ENCODE peak calls at places on chromosomes 16 and 17, in eight cellular contexts. S, A, L, U, Y, T, Q and P are unnamed samples. For H3K36me3, the result is how much of the 10 kb centered on the place peaks cover.

GRCh38 chr16:56601325-56601724 is 7.1 kb upstream of the MT2A start:
- DNase-seq in S (no peak), A (no peak), L (no peak), U (no peak), Y (no peak), T (no peak), Q (no peak), P (no peak)

GRCh38 chr17:80244871-80245509 is 15.7 kb upstream of the RNF213 start:
- DNase-seq in S (no peak), A (no peak), L (peak), U (peak), Y (no peak), T (no peak), Q (no peak), P (no peak)

GRCh38 chr16:23836404-23837291 is 865 bp downstream of the PRKCB start:
- DNase-seq in S (no peak), A (no peak), L (peak), U (peak), Y (peak), T (no peak), Q (no peak), P (peak)

GRCh38 chr17:48970224-48970623 is 1.8 kb upstream of the GIP start:
- DNase-seq in S (no peak), A (no peak), L (no peak), U (peak), Y (peak), T (no peak), Q (no peak), P (no peak)

GRCh38 chr16:11347831-11348230 is 2.6 kb downstream of the RMI2 start:
- DNase-seq in S (no peak), A (no peak), L (no peak), U (no peak), Y (no peak), T (no peak), Q (no peak), P (no peak)

GRCh38 chr16:58280846-58281301 is 14.0 kb downstream of the PRSS54 start:
- DNase-seq in S (no peak), A (no peak), L (no peak), U (no peak), Y (no peak), T (no peak), Q (no peak), P (no peak)

GRCh38 chr17:36682804-36683203 is 81.4 kb downstream of the MRM1 start:
- DNase-seq in S (no peak), A (no peak), L (no peak), U (no peak), Y (peak), T (no peak), Q (no peak), P (no peak)

GRCh38 chr17:79670537-79671386 is 59.9 kb upstream of the RBFOX3 start:
- DNase-seq in S (no peak), A (no peak), L (no peak), U (peak), Y (no peak), T (no peak), Q (no peak), P (no peak)

GRCh38 chr17:61750656-61751055 is 112.7 kb downstream of the BRIP1 start:
- DNase-seq in S (no peak), A (no peak), L (no peak), U (no peak), Y (no peak), T (no peak), Q (no peak), P (no peak)

GRCh38 chr16:58814348-58814801 is 80.3 kb upstream of the GOT2 start:
- DNase-seq in S (no peak), A (no peak), L (no peak), U (peak), Y (peak), T (peak), Q (peak), P (peak)

GRCh38 chr17:40467281-40467867 is 24.1 kb downstream of the IGFBP4 start:
- DNase-seq in S (no peak), A (no peak), L (no peak), U (no peak), Y (no peak), T (no peak), Q (no peak), P (no peak)

GRCh38 chr16:52117171-52117570 is 429.8 kb downstream of the TOX3 start:
- DNase-seq in S (no peak), A (no peak), L (no peak), U (no peak), Y (no peak), T (no peak), Q (no peak), P (no peak)

GRCh38 chr17:67245073-67245693 is at the start of gene HELZ:
- DNase-seq in S (peak), A (peak), L (peak), U (peak), Y (peak), T (peak), Q (peak), P (peak)
- TF ChIP-seq POLR2A in S (no peak), A (no peak), L (no peak), U (no peak), Y (peak), T (no peak), Q (peak), P (no peak)

DNA sequence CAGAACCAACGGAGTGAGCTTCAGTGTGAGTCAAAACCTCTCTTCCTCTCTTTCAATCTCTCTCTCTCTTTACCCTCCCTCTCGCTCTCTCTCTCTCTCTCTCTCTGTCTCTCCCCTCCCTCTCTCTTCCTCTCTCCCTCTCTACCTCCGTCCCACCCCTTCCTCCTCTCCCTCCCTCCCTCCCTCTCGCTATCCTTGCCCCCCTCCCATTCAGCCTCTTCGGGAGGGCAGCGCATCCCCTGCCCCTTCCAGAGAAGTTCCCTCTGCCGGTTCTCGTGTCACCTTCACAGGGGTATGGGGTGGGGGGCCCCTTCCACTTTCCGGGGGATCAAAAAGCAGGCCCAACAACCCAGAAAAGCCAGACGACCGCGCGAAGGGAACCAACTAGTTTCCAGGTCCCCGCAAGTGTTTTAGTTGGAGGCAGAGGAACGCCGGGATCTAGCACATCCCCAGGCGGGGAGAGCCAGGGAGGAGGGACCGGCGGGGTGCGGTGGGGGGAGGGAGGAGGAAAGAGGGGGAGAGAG is 28.9 kb upstream of the RBFOX1 start:
- DNase-seq in S (no peak), A (no peak), L (no peak), U (no peak), Y (no peak), T (no peak), Q (no peak), P (no peak)
- H3K4me3 ChIP-seq in S (no peak), A (no peak), L (no peak), U (no peak), Y (no peak), T (no peak), Q (no peak), P (no peak)

DNA sequence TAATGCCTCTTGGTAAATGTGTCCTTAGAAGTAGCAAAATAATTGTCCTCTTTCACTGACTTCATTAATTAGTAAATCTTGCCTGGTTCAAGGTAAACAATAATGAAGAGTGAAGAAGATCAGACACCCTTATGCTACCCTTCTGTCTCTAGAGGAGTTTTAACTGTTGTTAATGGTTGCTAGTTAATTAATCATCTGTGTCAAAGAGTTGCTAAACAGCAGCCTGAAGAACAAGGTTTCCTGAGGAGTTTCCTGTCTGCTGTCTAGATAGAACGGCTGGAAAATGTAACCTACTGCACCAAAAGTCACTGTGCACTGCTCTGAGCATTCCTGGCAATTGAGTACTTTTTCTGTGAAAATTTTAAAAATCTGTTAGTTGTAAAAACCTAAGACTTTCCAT is 131.3 kb downstream of the NLK start:
- DNase-seq in S (no peak), A (no peak), L (no peak), U (no peak), Y (no peak), T (no peak), Q (no peak), P (no peak)
- H3K36me3 ChIP-seq in S (under half), A (under half), L (under half), U (half or more), Y (under half), T (under half), Q (under half), P (under half)

GRCh38 chr17:7844292-7845154 is 10.3 kb upstream of the TMEM88 start:
- DNase-seq in S (peak), A (peak), L (peak), U (peak), Y (peak), T (peak), Q (peak), P (peak)
- TF ChIP-seq POLR2A in S (peak), A (peak), L (peak), U (peak), Y (peak), T (peak), Q (peak), P (peak)

GRCh38 chr17:42049834-42050359 is 504 bp downstream of the C17orf113 start:
- DNase-seq in S (no peak), A (no peak), L (no peak), U (no peak), Y (no peak), T (no peak), Q (no peak), P (no peak)
- H3K4me3 ChIP-seq in S (peak), A (peak), L (peak), U (peak), Y (peak), T (peak), Q (peak), P (peak)

GRCh38 chr17:57275365-57275764 is 19.0 kb downstream of the MSI2 start:
- DNase-seq in S (no peak), A (no peak), L (no peak), U (no peak), Y (no peak), T (no peak), Q (no peak), P (no peak)

GRCh38 chr17:57271821-57272220 is 15.5 kb downstream of the MSI2 start:
- DNase-seq in S (no peak), A (no peak), L (no peak), U (no peak), Y (no peak), T (no peak), Q (no peak), P (no peak)

GRCh38 chr17:57274162-57274561 is 17.8 kb downstream of the MSI2 start:
- DNase-seq in S (no peak), A (no peak), L (no peak), U (no peak), Y (no peak), T (no peak), Q (no peak), P (no peak)

GRCh38 chr17:57270801-57271245 is 14.5 kb downstream of the MSI2 start:
- DNase-seq in S (no peak), A (no peak), L (no peak), U (no peak), Y (no peak), T (no peak), Q (no peak), P (no peak)

GRCh38 chr17:57273471-57273870 is 17.1 kb downstream of the MSI2 start:
- DNase-seq in S (no peak), A (no peak), L (no peak), U (no peak), Y (no peak), T (no peak), Q (no peak), P (no peak)
- H3K36me3 ChIP-seq in S (under half), A (under half), L (under half), U (half or more), Y (half or more), T (under half), Q (under half), P (under half)

GRCh38 chr16:27267037-27267677 is 1.4 kb downstream of the NSMCE1 start:
- DNase-seq in S (no peak), A (peak), L (no peak), U (no peak), Y (no peak), T (no peak), Q (no peak), P (peak)

GRCh38 chr16:27269300-27270150 is 953 bp upstream of the NSMCE1 start:
- DNase-seq in S (no peak), A (peak), L (no peak), U (no peak), Y (no peak), T (no peak), Q (no peak), P (no peak)

GRCh38 chr16:27265982-27266381 is 2.6 kb downstream of the NSMCE1 start:
- DNase-seq in S (no peak), A (peak), L (no peak), U (no peak), Y (no peak), T (no peak), Q (no peak), P (no peak)

GRCh38 chr16:27270389-27270788 is 1.8 kb upstream of the NSMCE1 start:
- DNase-seq in S (no peak), A (peak), L (no peak), U (no peak), Y (no peak), T (no peak), Q (no peak), P (no peak)

GRCh38 chr16:27268376-27269299 is at the start of gene NSMCE1:
- DNase-seq in S (peak), A (peak), L (peak), U (peak), Y (peak), T (peak), Q (peak), P (peak)
- TF ChIP-seq POLR2A in S (peak), A (peak), L (peak), U (peak), Y (peak), T (peak), Q (peak), P (peak)

DNA sequence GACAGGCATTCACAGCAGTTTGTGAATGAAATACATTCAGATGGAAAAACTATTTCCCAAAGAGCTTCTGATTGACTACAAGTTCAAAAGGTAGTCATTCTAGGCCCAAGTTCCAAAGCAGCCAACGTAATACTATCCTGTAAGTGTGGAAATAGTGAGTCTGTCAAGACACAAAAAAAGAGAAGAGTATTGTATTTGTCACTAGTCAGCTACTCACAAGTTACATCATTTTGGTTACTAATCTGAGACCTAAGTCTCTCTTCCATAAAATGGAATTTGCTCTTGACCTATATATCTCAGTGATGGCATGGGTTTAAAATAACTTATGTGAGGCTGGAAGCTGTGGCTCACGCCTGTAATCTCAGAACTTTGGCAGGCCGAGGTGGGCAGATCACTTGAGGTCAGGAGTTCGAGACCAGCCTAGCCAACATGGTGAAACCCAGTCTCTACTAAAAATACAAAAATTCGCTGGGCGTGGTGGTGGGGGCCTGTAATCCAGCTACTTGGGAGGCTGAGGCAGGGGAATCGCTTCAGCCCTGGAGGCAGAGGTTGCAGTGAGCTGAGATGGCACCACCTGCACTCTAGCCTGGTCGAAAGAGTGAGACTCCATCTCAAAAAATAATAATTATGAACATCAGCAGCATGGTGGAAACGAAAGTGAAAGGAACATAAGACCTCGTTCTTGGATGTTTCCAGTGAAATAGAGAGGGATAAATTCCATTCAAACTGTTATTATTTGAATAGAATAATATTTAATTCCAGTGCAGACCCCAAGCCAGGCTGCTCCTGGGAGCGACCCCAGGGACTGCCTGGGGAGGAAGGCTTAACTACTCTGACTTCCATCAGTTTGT is 2.9 kb downstream of the CMC2 start:
- DNase-seq in S (no peak), A (no peak), L (no peak), U (no peak), Y (no peak), T (no peak), Q (no peak), P (no peak)
- H3K4me3 ChIP-seq in S (peak), A (peak), L (peak), U (peak), Y (peak), T (no peak), Q (no peak), P (peak)